ENCODE peak calls at places on chromosomes 12 and 14, in six cellular contexts. E is tibial artery, G is GM23338, L is lower lobe of right lung, S is HL-60, O is tibial nerve. K is an unnamed sample.

GRCh38 chr14:105184461-105184860 is 3.3 kb upstream of the NUDT14 start:
- DNase-seq in E (no peak), G (no peak), S (no peak), L (no peak), O (no peak), K (no peak)

GRCh38 chr14:64464695-64465094 is 604 bp upstream of the AKAP5 start:
- DNase-seq in E (no peak), G (peak), O (no peak), L (no peak), S (no peak), K (no peak)

GRCh38 chr14:37583358-37584210 is 11.5 kb downstream of the FOXA1 start:
- DNase-seq in G (peak), E (no peak), S (no peak), O (no peak), L (peak), K (no peak)

GRCh38 chr12:51322452-51322851 is 1.5 kb downstream of the BIN2 start:
- DNase-seq in O (no peak), G (no peak), L (no peak), E (no peak), S (no peak), K (no peak)

GRCh38 chr12:48677782-48678181 is 4.3 kb downstream of the KANSL2 start:
- DNase-seq in L (no peak), O (no peak), E (no peak), G (no peak), S (peak), K (no peak)

GRCh38 chr12:95168746-95169145 is 48.5 kb downstream of the FGD6 start:
- DNase-seq in O (no peak), S (no peak), E (no peak), G (no peak), L (no peak), K (no peak)

GRCh38 chr12:59459966-59460365 is 135.9 kb upstream of the SLC16A7 start:
- DNase-seq in S (no peak), G (peak), E (no peak), L (no peak), O (no peak), K (no peak)

GRCh38 chr14:68981539-68981976 is 2.5 kb upstream of the ACTN1 start:
- DNase-seq in G (no peak), O (no peak), E (no peak), L (no peak), S (no peak), K (no peak)

GRCh38 chr12:6167327-6168280 is 32.6 kb upstream of the CD9 start:
- DNase-seq in L (peak), E (peak), G (no peak), O (no peak), S (peak), K (no peak)

GRCh38 chr14:75176142-75176820 is at the start of gene TMED10:
- DNase-seq in L (peak), S (peak), E (peak), G (peak), O (peak), K (peak)

GRCh38 chr12:114400925-114401324 is 5.0 kb downstream of the TBX5 start:
- DNase-seq in G (peak), E (no peak), O (no peak), S (no peak), L (no peak), K (no peak)
- H3K4me3 ChIP-seq in G (peak), E (no peak), O (no peak), S (no peak), L (peak), K (no peak)

GRCh38 chr14:22517117-22517720 is 71.8 kb downstream of the DAD1 start:
- DNase-seq in S (no peak), E (no peak), G (no peak), L (no peak), O (no peak), K (no peak)
- H3K4me3 ChIP-seq in S (no peak), E (no peak), G (no peak), L (no peak), O (no peak), K (no peak)

GRCh38 chr14:77143071-77143470 is 1.5 kb upstream of the ZDHHC22 start:
- DNase-seq in G (no peak), S (no peak), E (no peak), L (no peak), O (no peak), K (no peak)

GRCh38 chr14:77142289-77142814 is 761 bp upstream of the ZDHHC22 start:
- DNase-seq in E (no peak), S (no peak), L (no peak), G (no peak), O (no peak), K (no peak)

GRCh38 chr14:77140937-77141591 is 527 bp downstream of the ZDHHC22 start:
- DNase-seq in G (peak), S (no peak), L (no peak), E (no peak), O (no peak), K (no peak)

GRCh38 chr14:77140343-77140936 is 1.2 kb downstream of the ZDHHC22 start:
- DNase-seq in O (no peak), S (no peak), G (no peak), L (no peak), E (no peak), K (no peak)

DNA sequence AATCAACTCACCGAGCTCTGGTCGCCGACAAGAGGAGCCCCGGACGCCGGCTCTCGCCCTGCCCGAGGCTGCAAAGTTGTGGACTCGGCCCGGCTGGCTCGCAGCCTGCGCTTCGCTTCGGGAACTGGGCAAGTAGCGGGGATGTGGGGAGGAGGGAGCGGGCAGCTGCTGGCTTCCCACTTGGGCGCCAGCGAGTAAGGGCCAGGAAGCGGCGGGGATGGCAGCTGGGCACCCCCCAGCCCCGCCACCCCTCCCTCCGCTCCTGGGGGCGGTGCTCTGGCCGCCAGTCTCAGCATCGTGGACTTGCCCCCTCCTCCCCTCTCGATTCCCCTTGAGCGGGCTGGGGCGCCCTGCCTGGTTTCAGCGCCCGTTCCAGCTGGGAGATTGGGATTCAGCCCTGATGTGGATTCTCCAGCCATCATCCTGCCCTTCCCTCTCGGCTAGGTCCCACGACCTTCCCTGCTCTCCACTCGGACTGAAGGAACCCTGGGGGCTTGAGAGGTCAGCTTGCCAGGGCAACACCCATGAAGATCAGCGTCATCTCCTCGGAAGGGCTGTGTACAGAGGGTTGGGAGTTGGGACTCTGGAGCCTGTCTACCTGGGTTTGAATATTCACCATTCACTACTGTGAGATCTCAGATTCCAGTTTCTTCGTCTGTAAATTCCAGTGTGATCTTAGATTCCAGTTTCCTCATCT is at the start of gene ZDHHC22:
- DNase-seq in O (no peak), L (no peak), G (peak), S (no peak), E (no peak), K (no peak)
- H3K4me3 ChIP-seq in O (peak), L (peak), G (peak), S (no peak), E (peak), K (peak)

DNA sequence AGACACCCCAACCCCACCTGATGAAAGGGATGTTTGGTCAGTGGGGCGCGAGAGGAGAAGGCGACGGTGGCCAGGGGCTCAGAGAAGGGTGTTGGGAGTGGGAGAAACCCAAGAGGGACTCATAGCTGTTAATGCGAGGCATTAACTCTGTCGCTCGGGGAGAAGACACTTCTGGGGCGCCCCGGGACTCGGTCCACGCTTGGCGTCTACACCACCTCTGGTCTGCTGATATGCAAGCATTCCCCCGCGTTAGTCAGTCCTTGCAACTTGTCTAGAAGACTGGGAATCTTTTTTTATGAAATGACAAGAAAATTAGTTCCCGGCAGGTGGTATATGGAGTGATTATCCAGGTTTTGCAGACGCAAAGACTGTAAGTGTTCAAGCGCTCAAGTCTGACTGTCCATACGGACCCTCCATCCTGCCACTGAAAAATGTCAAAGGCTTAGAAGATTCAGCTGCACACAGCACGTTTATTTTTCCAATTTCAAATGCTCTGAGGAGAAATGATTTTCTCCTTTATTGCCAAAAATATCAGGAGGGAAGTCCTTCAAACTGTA is 385 bp upstream of the SLC35F4 start:
- DNase-seq in S (no peak), E (no peak), L (no peak), O (no peak), G (peak), K (no peak)
- H3K4me3 ChIP-seq in S (no peak), E (peak), L (no peak), O (no peak), G (peak), K (peak)